ENCODE peak calls at places on chromosomes 13 and 19, in six cellular contexts. One of them, this sample, is unnamed.

GRCh38 chr19:44756089-44756562 is 7.6 kb downstream of the BCL3 start:
- DNase-seq in A549: no peak
- DNase-seq in mucosa of gallbladder: no peak
- DNase-seq in SHP77: no peak
- DNase-seq in naive thymus-derived CD8-positive, alpha-beta T cell: no peak
- DNase-seq in NCI-H510A treated with DMSO at 0.1 percent for 48 hours: no peak
- DNase-seq in this sample: no peak

GRCh38 chr19:41951686-41952172 is 7.4 kb downstream of the RABAC1 start:
- DNase-seq in A549: peak
- DNase-seq in mucosa of gallbladder: peak
- DNase-seq in SHP77: peak
- DNase-seq in naive thymus-derived CD8-positive, alpha-beta T cell: peak
- DNase-seq in NCI-H510A treated with DMSO at 0.1 percent for 48 hours: peak
- DNase-seq in this sample: peak

GRCh38 chr19:40594657-40595077 is 6.5 kb upstream of the LTBP4 start:
- DNase-seq in A549: peak
- DNase-seq in mucosa of gallbladder: no peak
- DNase-seq in SHP77: peak
- DNase-seq in naive thymus-derived CD8-positive, alpha-beta T cell: no peak
- DNase-seq in NCI-H510A treated with DMSO at 0.1 percent for 48 hours: no peak
- DNase-seq in this sample: peak

GRCh38 chr13:82627183-82627582 is 1255.1 kb downstream of the SLITRK1 start:
- DNase-seq in A549: peak
- DNase-seq in mucosa of gallbladder: no peak
- DNase-seq in SHP77: no peak
- DNase-seq in naive thymus-derived CD8-positive, alpha-beta T cell: no peak
- DNase-seq in NCI-H510A treated with DMSO at 0.1 percent for 48 hours: peak
- DNase-seq in this sample: peak

GRCh38 chr13:113138792-113139551 is 16.4 kb downstream of the F10 start:
- DNase-seq in A549: no peak
- DNase-seq in mucosa of gallbladder: no peak
- DNase-seq in SHP77: peak
- DNase-seq in naive thymus-derived CD8-positive, alpha-beta T cell: no peak
- DNase-seq in NCI-H510A treated with DMSO at 0.1 percent for 48 hours: no peak
- DNase-seq in this sample: no peak

GRCh38 chr19:15111758-15112157 is 4.6 kb downstream of the SYDE1 start:
- DNase-seq in A549: no peak
- DNase-seq in mucosa of gallbladder: no peak
- DNase-seq in SHP77: no peak
- DNase-seq in naive thymus-derived CD8-positive, alpha-beta T cell: no peak
- DNase-seq in NCI-H510A treated with DMSO at 0.1 percent for 48 hours: no peak
- DNase-seq in this sample: no peak

GRCh38 chr13:97223711-97224461 is 1.8 kb downstream of the MBNL2 start:
- DNase-seq in A549: peak
- DNase-seq in mucosa of gallbladder: peak
- DNase-seq in SHP77: peak
- DNase-seq in naive thymus-derived CD8-positive, alpha-beta T cell: peak
- DNase-seq in NCI-H510A treated with DMSO at 0.1 percent for 48 hours: peak
- DNase-seq in this sample: peak

GRCh38 chr19:28847468-28847867 is 365.5 kb downstream of the UQCRFS1 start:
- DNase-seq in A549: peak
- DNase-seq in mucosa of gallbladder: no peak
- DNase-seq in SHP77: no peak
- DNase-seq in naive thymus-derived CD8-positive, alpha-beta T cell: no peak
- DNase-seq in NCI-H510A treated with DMSO at 0.1 percent for 48 hours: no peak
- DNase-seq in this sample: no peak

GRCh38 chr19:11278670-11279069 is 16.3 kb upstream of the DOCK6 start:
- DNase-seq in A549: no peak
- DNase-seq in mucosa of gallbladder: no peak
- DNase-seq in SHP77: no peak
- DNase-seq in naive thymus-derived CD8-positive, alpha-beta T cell: no peak
- DNase-seq in NCI-H510A treated with DMSO at 0.1 percent for 48 hours: no peak
- DNase-seq in this sample: no peak

GRCh38 chr13:106753241-106753640 is 185.3 kb upstream of the ARGLU1 start:
- DNase-seq in A549: no peak
- DNase-seq in mucosa of gallbladder: no peak
- DNase-seq in SHP77: no peak
- DNase-seq in naive thymus-derived CD8-positive, alpha-beta T cell: no peak
- DNase-seq in NCI-H510A treated with DMSO at 0.1 percent for 48 hours: no peak
- DNase-seq in this sample: no peak

GRCh38 chr19:33819875-33820781 is 23.5 kb downstream of the KCTD15 start:
- DNase-seq in A549: peak
- DNase-seq in mucosa of gallbladder: peak
- DNase-seq in SHP77: no peak
- DNase-seq in naive thymus-derived CD8-positive, alpha-beta T cell: peak
- DNase-seq in NCI-H510A treated with DMSO at 0.1 percent for 48 hours: no peak
- DNase-seq in this sample: peak

GRCh38 chr13:99086869-99087129 is 108.9 kb upstream of the DOCK9 start:
- DNase-seq in A549: no peak
- DNase-seq in mucosa of gallbladder: peak
- DNase-seq in SHP77: peak
- DNase-seq in naive thymus-derived CD8-positive, alpha-beta T cell: no peak
- DNase-seq in NCI-H510A treated with DMSO at 0.1 percent for 48 hours: no peak
- DNase-seq in this sample: peak

GRCh38 chr13:32905864-32906180 is 110.4 kb upstream of the KL start:
- DNase-seq in A549: no peak
- DNase-seq in mucosa of gallbladder: peak
- DNase-seq in SHP77: no peak
- DNase-seq in naive thymus-derived CD8-positive, alpha-beta T cell: no peak
- DNase-seq in NCI-H510A treated with DMSO at 0.1 percent for 48 hours: no peak
- DNase-seq in this sample: no peak

GRCh38 chr13:73000027-73000674 is 58.7 kb upstream of the KLF5 start:
- DNase-seq in A549: no peak
- DNase-seq in mucosa of gallbladder: no peak
- DNase-seq in SHP77: no peak
- DNase-seq in naive thymus-derived CD8-positive, alpha-beta T cell: no peak
- DNase-seq in NCI-H510A treated with DMSO at 0.1 percent for 48 hours: peak
- DNase-seq in this sample: peak

GRCh38 chr19:31548941-31549340 is 199.7 kb upstream of the TSHZ3 start:
- DNase-seq in A549: peak
- DNase-seq in mucosa of gallbladder: no peak
- DNase-seq in SHP77: peak
- DNase-seq in naive thymus-derived CD8-positive, alpha-beta T cell: no peak
- DNase-seq in NCI-H510A treated with DMSO at 0.1 percent for 48 hours: no peak
- DNase-seq in this sample: peak

GRCh38 chr19:56707821-56708220 is 36.3 kb upstream of the ZNF835 start:
- DNase-seq in A549: no peak
- DNase-seq in mucosa of gallbladder: no peak
- DNase-seq in SHP77: no peak
- DNase-seq in naive thymus-derived CD8-positive, alpha-beta T cell: no peak
- DNase-seq in NCI-H510A treated with DMSO at 0.1 percent for 48 hours: no peak
- DNase-seq in this sample: no peak

GRCh38 chr13:27372896-27373295 is 51.5 kb upstream of the GTF3A start:
- DNase-seq in A549: peak
- DNase-seq in mucosa of gallbladder: peak
- DNase-seq in SHP77: peak
- DNase-seq in naive thymus-derived CD8-positive, alpha-beta T cell: no peak
- DNase-seq in NCI-H510A treated with DMSO at 0.1 percent for 48 hours: peak
- DNase-seq in this sample: no peak

GRCh38 chr13:85828094-85828684 is 29.0 kb upstream of the SLITRK6 start:
- DNase-seq in A549: peak
- DNase-seq in mucosa of gallbladder: no peak
- DNase-seq in SHP77: peak
- DNase-seq in naive thymus-derived CD8-positive, alpha-beta T cell: no peak
- DNase-seq in NCI-H510A treated with DMSO at 0.1 percent for 48 hours: peak
- DNase-seq in this sample: no peak

GRCh38 chr13:113903912-113904311 is 40.0 kb upstream of the GAS6 start:
- DNase-seq in A549: no peak
- DNase-seq in mucosa of gallbladder: no peak
- DNase-seq in SHP77: no peak
- DNase-seq in naive thymus-derived CD8-positive, alpha-beta T cell: no peak
- DNase-seq in NCI-H510A treated with DMSO at 0.1 percent for 48 hours: no peak
- DNase-seq in this sample: no peak

GRCh38 chr13:76397413-76397812 is 488.8 kb downstream of the KCTD12 start:
- DNase-seq in A549: no peak
- DNase-seq in mucosa of gallbladder: no peak
- DNase-seq in SHP77: no peak
- DNase-seq in naive thymus-derived CD8-positive, alpha-beta T cell: no peak
- DNase-seq in NCI-H510A treated with DMSO at 0.1 percent for 48 hours: no peak
- DNase-seq in this sample: no peak

GRCh38 chr19:435707-436412 is 25.0 kb downstream of the SHC2 start:
- DNase-seq in A549: no peak
- DNase-seq in mucosa of gallbladder: no peak
- DNase-seq in SHP77: no peak
- DNase-seq in naive thymus-derived CD8-positive, alpha-beta T cell: no peak
- DNase-seq in NCI-H510A treated with DMSO at 0.1 percent for 48 hours: no peak
- DNase-seq in this sample: no peak

GRCh38 chr19:33684550-33685303 is 63.0 kb downstream of the CHST8 start:
- DNase-seq in A549: no peak
- DNase-seq in mucosa of gallbladder: no peak
- DNase-seq in SHP77: peak
- DNase-seq in naive thymus-derived CD8-positive, alpha-beta T cell: no peak
- DNase-seq in NCI-H510A treated with DMSO at 0.1 percent for 48 hours: no peak
- DNase-seq in this sample: no peak

GRCh38 chr13:20825476-20825875 is 51.7 kb upstream of the EEF1AKMT1 start:
- DNase-seq in A549: no peak
- DNase-seq in mucosa of gallbladder: no peak
- DNase-seq in SHP77: peak
- DNase-seq in naive thymus-derived CD8-positive, alpha-beta T cell: no peak
- DNase-seq in NCI-H510A treated with DMSO at 0.1 percent for 48 hours: no peak
- DNase-seq in this sample: no peak

GRCh38 chr13:113932060-113932459 is 41.8 kb downstream of the C13orf46 start:
- DNase-seq in A549: no peak
- DNase-seq in mucosa of gallbladder: no peak
- DNase-seq in SHP77: no peak
- DNase-seq in naive thymus-derived CD8-positive, alpha-beta T cell: no peak
- DNase-seq in NCI-H510A treated with DMSO at 0.1 percent for 48 hours: no peak
- DNase-seq in this sample: no peak